ENCODE peak calls at places on chromosome 22, in six cellular contexts. One of them, this sample, is unnamed.

GRCh38 chr22:33242078-33242477 is 183.9 kb upstream of the SYN3 start:
- DNase-seq in globus pallidus: no peak
- DNase-seq in endothelial cell: no peak
- DNase-seq in activated CD4-positive, alpha-beta T cell treated with anti-CD3 and anti-CD28 coated beads for 48 hours: no peak
- DNase-seq in HT-29: no peak
- DNase-seq in fibroblast of lung: no peak
- DNase-seq in this sample: no peak

GRCh38 chr22:44668190-44668885 is 33.7 kb upstream of the PRR5 start:
- DNase-seq in globus pallidus: no peak
- DNase-seq in endothelial cell: peak; percentile 61
- DNase-seq in activated CD4-positive, alpha-beta T cell treated with anti-CD3 and anti-CD28 coated beads for 48 hours: no peak
- DNase-seq in HT-29: no peak
- DNase-seq in fibroblast of lung: no peak
- DNase-seq in this sample: no peak

GRCh38 chr22:32887293-32887692 is 85.8 kb downstream of the TIMP3 start:
- DNase-seq in globus pallidus: no peak
- DNase-seq in endothelial cell: no peak
- DNase-seq in activated CD4-positive, alpha-beta T cell treated with anti-CD3 and anti-CD28 coated beads for 48 hours: no peak
- DNase-seq in HT-29: no peak
- DNase-seq in fibroblast of lung: no peak
- DNase-seq in this sample: peak; percentile 92

GRCh38 chr22:20569059-20570058 is 61.9 kb downstream of the MED15 start:
- DNase-seq in globus pallidus: no peak
- DNase-seq in endothelial cell: no peak
- DNase-seq in activated CD4-positive, alpha-beta T cell treated with anti-CD3 and anti-CD28 coated beads for 48 hours: peak; percentile 78
- DNase-seq in HT-29: peak; percentile 84
- DNase-seq in fibroblast of lung: peak; percentile 98
- DNase-seq in this sample: no peak

GRCh38 chr22:47836957-47837356 is 1074.5 kb downstream of the TBC1D22A start:
- DNase-seq in globus pallidus: no peak
- DNase-seq in endothelial cell: no peak
- DNase-seq in activated CD4-positive, alpha-beta T cell treated with anti-CD3 and anti-CD28 coated beads for 48 hours: no peak
- DNase-seq in HT-29: no peak
- DNase-seq in fibroblast of lung: peak; percentile 24
- DNase-seq in this sample: no peak

GRCh38 chr22:39498368-39498767 is 3.7 kb upstream of the MIEF1 start:
- DNase-seq in globus pallidus: no peak
- DNase-seq in endothelial cell: no peak
- DNase-seq in activated CD4-positive, alpha-beta T cell treated with anti-CD3 and anti-CD28 coated beads for 48 hours: no peak
- DNase-seq in HT-29: no peak
- DNase-seq in fibroblast of lung: no peak
- DNase-seq in this sample: no peak

GRCh38 chr22:44845796-44846720 is 93.7 kb downstream of the ARHGAP8 start:
- DNase-seq in globus pallidus: no peak
- DNase-seq in endothelial cell: no peak
- DNase-seq in activated CD4-positive, alpha-beta T cell treated with anti-CD3 and anti-CD28 coated beads for 48 hours: no peak
- DNase-seq in HT-29: no peak
- DNase-seq in fibroblast of lung: no peak
- DNase-seq in this sample: no peak

GRCh38 chr22:25057013-25057881 is 104.7 kb downstream of the KIAA1671 start:
- DNase-seq in globus pallidus: no peak
- DNase-seq in endothelial cell: peak; percentile 89
- DNase-seq in activated CD4-positive, alpha-beta T cell treated with anti-CD3 and anti-CD28 coated beads for 48 hours: peak; percentile 92
- DNase-seq in HT-29: peak; percentile 76
- DNase-seq in fibroblast of lung: peak; percentile 19
- DNase-seq in this sample: peak; percentile 69

GRCh38 chr22:32880906-32881596 is 79.5 kb downstream of the TIMP3 start:
- DNase-seq in globus pallidus: no peak
- DNase-seq in endothelial cell: peak; percentile 55
- DNase-seq in activated CD4-positive, alpha-beta T cell treated with anti-CD3 and anti-CD28 coated beads for 48 hours: peak; percentile 53
- DNase-seq in HT-29: no peak
- DNase-seq in fibroblast of lung: peak; percentile 90
- DNase-seq in this sample: peak; percentile 99

GRCh38 chr22:22520667-22521602 is 865 bp upstream of the ZNF280A start:
- DNase-seq in globus pallidus: no peak
- DNase-seq in endothelial cell: no peak
- DNase-seq in activated CD4-positive, alpha-beta T cell treated with anti-CD3 and anti-CD28 coated beads for 48 hours: no peak
- DNase-seq in HT-29: no peak
- DNase-seq in fibroblast of lung: no peak
- DNase-seq in this sample: no peak

GRCh38 chr22:50684986-50685385 is 12.4 kb downstream of the SHANK3 start:
- DNase-seq in globus pallidus: no peak
- DNase-seq in endothelial cell: no peak
- DNase-seq in activated CD4-positive, alpha-beta T cell treated with anti-CD3 and anti-CD28 coated beads for 48 hours: no peak
- DNase-seq in HT-29: no peak
- DNase-seq in fibroblast of lung: peak; percentile 11
- DNase-seq in this sample: no peak

GRCh38 chr22:24695958-24696511 is 78.5 kb downstream of the PIWIL3 start:
- DNase-seq in globus pallidus: no peak
- DNase-seq in endothelial cell: no peak
- DNase-seq in activated CD4-positive, alpha-beta T cell treated with anti-CD3 and anti-CD28 coated beads for 48 hours: no peak
- DNase-seq in HT-29: no peak
- DNase-seq in fibroblast of lung: peak; percentile 68
- DNase-seq in this sample: no peak

GRCh38 chr22:22863001-22863400 is 24.6 kb upstream of the IGLL5 start:
- DNase-seq in globus pallidus: no peak
- DNase-seq in endothelial cell: no peak
- DNase-seq in activated CD4-positive, alpha-beta T cell treated with anti-CD3 and anti-CD28 coated beads for 48 hours: no peak
- DNase-seq in HT-29: no peak
- DNase-seq in fibroblast of lung: no peak
- DNase-seq in this sample: no peak

GRCh38 chr22:42644422-42645340 is 4.3 kb upstream of the ATP5MGL start:
- DNase-seq in globus pallidus: no peak
- DNase-seq in endothelial cell: no peak
- DNase-seq in activated CD4-positive, alpha-beta T cell treated with anti-CD3 and anti-CD28 coated beads for 48 hours: no peak
- DNase-seq in HT-29: no peak
- DNase-seq in fibroblast of lung: peak; percentile 42
- DNase-seq in this sample: no peak

GRCh38 chr22:26887456-26887855 is 230.1 kb downstream of the MIAT start:
- DNase-seq in globus pallidus: no peak
- DNase-seq in endothelial cell: no peak
- DNase-seq in activated CD4-positive, alpha-beta T cell treated with anti-CD3 and anti-CD28 coated beads for 48 hours: no peak
- DNase-seq in HT-29: no peak
- DNase-seq in fibroblast of lung: peak; percentile 4
- DNase-seq in this sample: no peak

GRCh38 chr22:37045958-37046357 is 5.6 kb upstream of the KCTD17 start:
- DNase-seq in globus pallidus: no peak
- DNase-seq in endothelial cell: peak; percentile 31
- DNase-seq in activated CD4-positive, alpha-beta T cell treated with anti-CD3 and anti-CD28 coated beads for 48 hours: peak; percentile 28
- DNase-seq in HT-29: no peak
- DNase-seq in fibroblast of lung: peak; percentile 28
- DNase-seq in this sample: peak; percentile 47

GRCh38 chr22:39396797-39397195 is 2.8 kb upstream of the TAB1 start:
- DNase-seq in globus pallidus: no peak
- DNase-seq in endothelial cell: no peak
- DNase-seq in activated CD4-positive, alpha-beta T cell treated with anti-CD3 and anti-CD28 coated beads for 48 hours: no peak
- DNase-seq in HT-29: no peak
- DNase-seq in fibroblast of lung: no peak
- DNase-seq in this sample: no peak

GRCh38 chr22:45742866-45743450 is 71.3 kb downstream of the ATXN10 start:
- DNase-seq in globus pallidus: no peak
- DNase-seq in endothelial cell: no peak
- DNase-seq in activated CD4-positive, alpha-beta T cell treated with anti-CD3 and anti-CD28 coated beads for 48 hours: no peak
- DNase-seq in HT-29: peak; percentile 38
- DNase-seq in fibroblast of lung: peak; percentile 89
- DNase-seq in this sample: no peak

GRCh38 chr22:38034278-38034882 is 22.8 kb upstream of the PICK1 start:
- DNase-seq in globus pallidus: peak; percentile 91
- DNase-seq in endothelial cell: peak; percentile 29
- DNase-seq in activated CD4-positive, alpha-beta T cell treated with anti-CD3 and anti-CD28 coated beads for 48 hours: no peak
- DNase-seq in HT-29: peak; percentile 56
- DNase-seq in fibroblast of lung: peak; percentile 91
- DNase-seq in this sample: no peak

GRCh38 chr22:36528795-36529718 is at the start of gene EIF3D:
- DNase-seq in globus pallidus: peak; percentile 98
- DNase-seq in endothelial cell: peak; percentile 97
- DNase-seq in activated CD4-positive, alpha-beta T cell treated with anti-CD3 and anti-CD28 coated beads for 48 hours: peak; percentile 99
- DNase-seq in HT-29: peak; percentile 96
- DNase-seq in fibroblast of lung: peak; percentile 99
- DNase-seq in this sample: peak; percentile 100

GRCh38 chr22:23231471-23232093 is 51.3 kb downstream of the BCR start:
- DNase-seq in globus pallidus: no peak
- DNase-seq in endothelial cell: no peak
- DNase-seq in activated CD4-positive, alpha-beta T cell treated with anti-CD3 and anti-CD28 coated beads for 48 hours: no peak
- DNase-seq in HT-29: no peak
- DNase-seq in fibroblast of lung: no peak
- DNase-seq in this sample: no peak

GRCh38 chr22:45550416-45550815 is 47.7 kb downstream of the FBLN1 start:
- DNase-seq in globus pallidus: no peak
- DNase-seq in endothelial cell: no peak
- DNase-seq in activated CD4-positive, alpha-beta T cell treated with anti-CD3 and anti-CD28 coated beads for 48 hours: no peak
- DNase-seq in HT-29: no peak
- DNase-seq in fibroblast of lung: no peak
- DNase-seq in this sample: no peak

GRCh38 chr22:24601217-24602104 is 1.5 kb upstream of the GGT1 start:
- DNase-seq in globus pallidus: no peak
- DNase-seq in endothelial cell: no peak
- DNase-seq in activated CD4-positive, alpha-beta T cell treated with anti-CD3 and anti-CD28 coated beads for 48 hours: no peak
- DNase-seq in HT-29: peak; percentile 34
- DNase-seq in fibroblast of lung: no peak
- DNase-seq in this sample: peak; percentile 74

GRCh38 chr22:41334951-41335635 is 33.8 kb downstream of the ZC3H7B start:
- DNase-seq in globus pallidus: no peak
- DNase-seq in endothelial cell: no peak
- DNase-seq in activated CD4-positive, alpha-beta T cell treated with anti-CD3 and anti-CD28 coated beads for 48 hours: no peak
- DNase-seq in HT-29: no peak
- DNase-seq in fibroblast of lung: no peak
- DNase-seq in this sample: no peak

GRCh38 chr22:37196539-37197450 is 8.7 kb upstream of the C1QTNF6 start:
- DNase-seq in globus pallidus: peak; percentile 32
- DNase-seq in endothelial cell: no peak
- DNase-seq in activated CD4-positive, alpha-beta T cell treated with anti-CD3 and anti-CD28 coated beads for 48 hours: no peak
- DNase-seq in HT-29: peak; percentile 66
- DNase-seq in fibroblast of lung: peak; percentile 87
- DNase-seq in this sample: no peak